ENCODE peak calls at places on chromosomes 4 and X, in eight cellular contexts. B is cardiac muscle cell; V is lung; D is endodermal cell; H is left ventricle myocardium inferior; O is mesenchymal stem cell; E is uterus; R is CD4-positive, alpha-beta memory T cell. G is an unnamed sample. For H3K4me1 and H3K9me3, the result is how much of the 10 kb centered on the place peaks cover.

GRCh38 chrX:13791145-13791544 is 25.7 kb downstream of the GPM6B start:
- DNase-seq in E (no peak), O (no peak), R (no peak), D (no peak), B (no peak), H (no peak), V (no peak), G (no peak)

GRCh38 chrX:135520022-135520552 is 373 bp upstream of the INTS6L start:
- DNase-seq in E (no peak), O (peak), H (no peak), D (no peak), V (no peak), B (peak), R (no peak), G (no peak)

GRCh38 chr4:185721949-185722316 is 90.1 kb downstream of the SORBS2 start:
- DNase-seq in V (no peak), E (no peak), O (peak), D (no peak), B (peak), R (no peak), H (no peak), G (no peak)

GRCh38 chr4:124206779-124207605 is 505.5 kb downstream of the ANKRD50 start:
- DNase-seq in B (peak), E (no peak), D (no peak), R (no peak), V (no peak), O (peak), H (no peak), G (no peak)

GRCh38 chr4:104302731-104303130 is 192.0 kb downstream of the CXXC4 start:
- DNase-seq in E (no peak), V (no peak), O (no peak), B (no peak), H (no peak), R (no peak), D (no peak), G (no peak)

GRCh38 chr4:31261632-31262031 is 541.5 kb downstream of the PCDH7 start:
- DNase-seq in D (no peak), E (no peak), R (no peak), V (no peak), B (no peak), H (no peak), O (no peak), G (no peak)

GRCh38 chr4:17511041-17511949 is 595 bp downstream of the QDPR start:
- DNase-seq in R (no peak), H (peak), V (peak), E (peak), B (peak), O (peak), D (peak), G (peak)

GRCh38 chr4:186190456-186191265 is 706 bp upstream of the CYP4V2 start:
- DNase-seq in B (peak), E (no peak), V (no peak), H (no peak), R (peak), D (no peak), O (peak), G (peak)

GRCh38 chrX:115630204-115630603 is 69.2 kb downstream of the PLS3 start:
- DNase-seq in O (no peak), V (no peak), H (no peak), B (no peak), D (no peak), R (no peak), E (no peak), G (no peak)

GRCh38 chr4:61531188-61531587 is 331.1 kb downstream of the ADGRL3 start:
- DNase-seq in V (no peak), R (no peak), E (no peak), H (no peak), D (no peak), O (peak), B (no peak), G (no peak)

DNA sequence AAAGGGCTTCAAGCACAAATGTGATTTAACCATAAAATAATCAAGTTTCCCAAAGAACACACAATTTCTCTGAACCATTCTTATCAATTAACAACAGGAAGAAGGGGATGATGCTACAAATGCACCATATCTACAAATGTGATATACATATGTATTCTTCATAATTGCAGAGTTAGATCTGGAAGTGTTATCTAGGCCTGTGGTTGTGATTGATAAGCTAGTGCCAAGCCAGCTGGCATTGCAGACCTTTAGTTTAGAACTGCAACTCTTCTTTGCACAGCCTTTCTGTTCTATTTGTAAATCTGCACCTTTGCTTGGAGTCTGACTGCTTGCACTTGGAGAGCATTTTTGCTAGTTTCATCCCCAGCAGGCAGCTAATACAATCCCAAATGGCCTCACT is 145.5 kb upstream of the NPY2R start:
- DNase-seq in O (no peak), D (no peak), H (no peak), E (no peak), R (no peak), V (no peak), B (peak), G (no peak)
- H3K4me1 ChIP-seq in O (under half), D (under half), H (under half), E (under half), R (under half), V (under half), B (under half), G (under half)

DNA sequence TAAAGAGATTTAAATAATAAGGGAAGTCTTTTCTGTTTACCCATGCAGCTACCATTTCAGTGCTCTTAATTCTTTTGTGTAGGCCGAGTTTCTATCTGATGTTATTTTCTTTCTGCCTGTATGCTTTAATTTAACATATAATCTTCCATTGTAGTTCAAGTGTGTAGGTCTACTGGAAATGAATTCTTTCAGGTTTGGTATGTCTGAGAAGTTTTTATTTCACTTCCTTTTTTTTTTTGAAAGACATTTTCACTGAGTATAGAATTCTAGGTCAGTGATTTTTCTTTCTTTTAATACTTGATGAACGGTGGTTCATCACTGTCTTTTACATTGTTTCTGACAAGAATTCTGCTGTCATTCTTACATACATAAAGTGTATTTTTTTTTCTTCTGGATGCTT is 42.1 kb downstream of the VAMP7 start:
- DNase-seq in B (no peak), D (no peak), E (no peak), R (no peak), H (no peak), V (no peak), O (no peak), G (no peak)
- H3K9me3 ChIP-seq in B (under half), D (half or more), E (under half), R (under half), H (under half), V (under half), O (under half), G (under half)

DNA sequence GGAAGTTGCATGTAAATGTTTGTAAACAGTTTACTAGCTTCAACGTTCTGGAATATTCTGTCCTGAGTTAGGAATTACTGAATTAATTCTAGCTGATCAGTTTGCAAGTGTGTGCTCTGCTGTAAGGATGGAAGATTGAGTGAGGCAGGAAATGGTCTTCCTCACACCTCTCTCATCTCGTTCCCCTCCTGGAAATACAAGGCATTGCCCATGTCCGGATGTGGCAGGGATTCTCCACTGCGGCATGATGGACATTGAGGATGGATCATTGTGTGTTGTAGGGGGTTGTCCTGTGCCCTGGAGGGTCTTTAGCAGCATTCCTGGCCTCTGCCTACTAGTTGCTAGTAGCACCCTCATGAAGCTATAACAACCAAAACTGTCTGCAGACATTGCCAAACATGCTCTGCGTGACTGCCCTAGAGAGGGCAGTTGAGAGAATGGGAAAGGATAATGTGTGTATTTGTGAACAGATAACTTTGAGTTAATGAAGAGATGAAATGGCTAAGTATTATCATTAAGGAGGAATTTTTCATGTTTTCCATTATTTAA is 12.6 kb downstream of the CA5B start:
- DNase-seq in B (no peak), D (no peak), O (peak), H (no peak), V (no peak), E (no peak), R (no peak), G (no peak)
- H3K4me1 ChIP-seq in B (under half), D (under half), O (under half), H (under half), V (under half), E (under half), R (half or more), G (under half)

DNA sequence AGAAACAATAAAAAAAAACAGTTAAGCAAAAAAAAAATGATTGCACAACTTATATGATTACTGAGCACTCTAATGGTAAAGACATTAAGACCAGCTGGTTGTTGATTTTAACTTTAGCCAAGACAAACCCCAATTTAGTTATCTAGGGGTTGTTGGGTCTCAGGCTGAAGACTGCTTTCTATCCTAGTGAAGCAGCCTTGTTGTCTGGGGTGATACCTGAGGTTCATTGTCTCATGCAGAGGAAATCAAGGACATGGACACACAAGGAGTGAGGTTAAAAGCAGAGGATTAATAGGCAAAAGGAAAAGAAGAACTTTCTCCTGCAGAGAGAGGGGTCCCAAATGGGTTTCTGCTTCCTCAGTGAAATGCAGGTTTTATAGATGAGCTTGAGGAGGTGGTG is 40.0 kb upstream of the CYP2U1 start:
- DNase-seq in E (no peak), D (no peak), R (no peak), O (no peak), V (no peak), B (no peak), H (no peak), G (no peak)
- H3K9me3 ChIP-seq in E (under half), D (half or more), R (under half), O (under half), V (under half), B (under half), H (under half), G (under half)

GRCh38 chrX:22186165-22186564 is 86.5 kb upstream of the CBLL2 start:
- DNase-seq in O (no peak), H (no peak), V (no peak), E (no peak), D (no peak), B (no peak), R (no peak), G (no peak)

GRCh38 chrX:22184096-22184495 is 88.6 kb upstream of the CBLL2 start:
- DNase-seq in E (no peak), R (no peak), V (no peak), D (no peak), B (no peak), O (no peak), H (no peak), G (no peak)
- H3K4me1 ChIP-seq in E (under half), R (under half), V (under half), D (under half), B (under half), O (under half), H (under half), G (under half)

DNA sequence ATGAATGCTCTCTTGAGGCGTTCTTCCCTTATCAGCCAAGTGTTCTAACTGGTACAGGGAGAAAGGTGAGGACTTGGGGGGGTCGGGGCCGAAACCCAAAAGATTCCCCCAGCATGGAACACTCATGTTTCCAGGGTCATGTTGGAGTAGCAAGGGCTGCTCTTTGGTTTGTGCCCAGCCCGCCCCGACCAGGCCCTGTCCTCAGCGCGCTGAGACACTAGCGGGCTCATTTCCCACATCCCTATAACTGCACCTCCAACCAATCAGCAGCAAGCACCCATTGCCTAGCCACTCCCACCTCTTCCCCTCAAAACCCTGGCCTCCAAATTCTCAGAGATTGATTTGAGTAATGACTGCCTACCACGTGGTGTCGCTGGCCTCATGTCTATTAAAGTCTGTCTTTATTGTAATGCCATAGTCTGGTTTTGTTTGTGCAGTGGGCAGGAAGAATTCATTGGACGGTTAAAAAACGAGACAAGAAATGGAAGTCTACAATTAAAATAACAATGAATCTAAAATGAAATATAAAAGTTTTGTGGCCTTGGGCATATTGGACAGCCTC is 1928.4 kb downstream of the STIM2 start:
- DNase-seq in O (no peak), H (no peak), D (no peak), R (no peak), B (no peak), V (no peak), E (no peak), G (no peak)
- H3K9me3 ChIP-seq in O (under half), H (under half), D (under half), R (under half), B (under half), V (under half), E (under half), G (under half)

DNA sequence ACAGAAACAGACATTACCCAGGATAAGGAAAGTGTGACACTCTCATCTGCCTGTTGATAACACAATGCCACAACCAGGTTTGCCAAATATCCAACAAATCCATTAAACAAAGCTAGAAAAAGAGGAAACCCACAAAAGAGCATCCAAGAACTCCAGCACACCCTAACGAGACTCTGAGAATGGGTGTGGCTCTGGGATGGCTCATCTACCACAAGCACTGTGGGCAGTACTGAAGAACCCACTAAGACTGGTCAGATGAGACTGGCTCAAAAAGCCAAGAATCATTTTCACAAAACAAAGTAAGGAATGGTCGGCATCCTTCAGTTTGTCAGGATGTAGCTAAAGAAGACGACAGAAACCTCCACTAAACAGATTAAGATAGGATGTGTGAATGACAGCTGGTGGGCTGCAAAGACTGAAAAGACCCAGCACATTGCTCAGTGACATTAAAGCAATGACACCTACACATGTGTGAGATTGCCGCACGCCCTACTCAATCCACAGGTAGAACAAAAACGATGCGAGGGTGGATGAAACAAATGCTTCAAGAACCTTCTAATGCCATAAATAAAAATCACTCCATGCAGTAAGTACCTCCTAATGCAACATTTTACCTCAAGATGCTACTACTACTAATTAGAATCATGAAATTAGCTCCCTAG is 14.6 kb downstream of the ATP8A1 start:
- DNase-seq in V (no peak), H (no peak), O (no peak), B (no peak), R (no peak), D (no peak), E (no peak), G (no peak)
- H3K4me1 ChIP-seq in V (under half), H (half or more), O (under half), B (under half), R (half or more), D (under half), E (under half), G (under half)

GRCh38 chr4:161376275-161376674 is 787.5 kb downstream of the FSTL5 start:
- DNase-seq in E (no peak), B (no peak), R (no peak), V (no peak), H (no peak), D (no peak), O (no peak), G (no peak)
- H3K9me3 ChIP-seq in E (under half), B (under half), R (under half), V (under half), H (under half), D (under half), O (under half), G (under half)

GRCh38 chr4:187491421-187491820 is 504.1 kb upstream of the ZFP42 start:
- DNase-seq in V (no peak), O (no peak), H (no peak), R (no peak), E (no peak), D (no peak), B (no peak), G (no peak)

GRCh38 chr4:187491959-187492358 is 503.6 kb upstream of the ZFP42 start:
- DNase-seq in D (no peak), E (no peak), H (no peak), V (no peak), R (no peak), O (no peak), B (no peak), G (no peak)

DNA sequence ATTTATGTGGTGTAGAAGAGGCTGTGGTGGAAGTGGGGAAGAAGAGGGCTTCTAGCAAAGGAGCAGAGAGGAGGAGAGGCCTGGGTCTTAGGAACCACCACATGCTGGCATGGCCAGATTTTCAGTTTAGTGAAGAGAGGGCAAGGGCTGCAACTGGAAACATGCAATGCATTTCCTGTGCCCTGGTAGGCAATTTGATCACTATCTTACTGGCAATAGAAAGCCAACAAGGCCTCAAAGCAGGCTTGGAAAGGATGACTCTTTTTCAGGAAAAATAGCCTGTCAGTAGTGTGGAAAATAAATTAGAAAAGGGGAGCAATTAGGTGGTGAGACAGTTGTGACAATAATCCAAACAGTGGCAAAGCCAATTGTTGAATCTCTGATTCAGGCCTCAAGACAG is 501.9 kb upstream of the ZFP42 start:
- DNase-seq in R (no peak), B (no peak), D (no peak), H (no peak), V (no peak), E (no peak), O (no peak), G (no peak)
- H3K4me1 ChIP-seq in R (under half), B (under half), D (under half), H (under half), V (under half), E (under half), O (under half), G (under half)

G was measured in Caco-2.